ENCODE peak calls at places on chromosomes 3 and 15, in eight cellular contexts. H, K, D, F, M, W, L and Q are unnamed samples.

GRCh38 chr15:53675832-53676231 is 83.6 kb downstream of the WDR72 start:
- DNase-seq in D (no peak), H (no peak), W (no peak), K (no peak), L (no peak), M (no peak), F (no peak), Q (no peak)

GRCh38 chr3:123883111-123883510 is 1.0 kb downstream of the MYLK start:
- DNase-seq in F (no peak), L (no peak), M (no peak), D (no peak), W (no peak), H (no peak), K (no peak), Q (no peak)

GRCh38 chr3:148297013-148297412 is 400.7 kb upstream of the AGTR1 start:
- DNase-seq in L (no peak), K (no peak), H (no peak), F (no peak), W (no peak), M (no peak), D (no peak), Q (no peak)

GRCh38 chr15:99435138-99435695 is 130.6 kb upstream of the MEF2A start:
- DNase-seq in H (no peak), K (no peak), L (no peak), D (no peak), M (no peak), F (peak; percentile 82), W (peak; percentile 36), Q (no peak)

GRCh38 chr3:123606527-123606926 is 21.7 kb upstream of the HACD2 start:
- DNase-seq in H (no peak), F (no peak), L (no peak), D (no peak), W (no peak), K (no peak), M (no peak), Q (no peak)

GRCh38 chr3:100865442-100865841 is 127.8 kb downstream of the ABI3BP start:
- DNase-seq in W (no peak), D (peak; percentile 42), K (no peak), L (no peak), F (no peak), H (no peak), M (no peak), Q (no peak)

GRCh38 chr15:65337436-65338070 is 33.1 kb downstream of the RNU5B-1 start:
- DNase-seq in F (no peak), M (no peak), W (no peak), L (no peak), H (no peak), K (no peak), D (no peak), Q (no peak)

GRCh38 chr15:49645937-49646336 is 25.1 kb downstream of the DTWD1 start:
- DNase-seq in L (no peak), H (no peak), W (no peak), M (no peak), F (peak; percentile 46), K (no peak), D (peak; percentile 74), Q (no peak)

GRCh38 chr3:126263539-126263938 is 83.2 kb upstream of the ALDH1L1 start:
- DNase-seq in M (no peak), D (no peak), W (no peak), L (peak; percentile 75), H (no peak), K (no peak), F (no peak), Q (no peak)

GRCh38 chr15:84142888-84143337 is 92.7 kb upstream of the GOLGA6L4 start:
- DNase-seq in D (peak; percentile 87), K (peak; percentile 78), L (no peak), F (peak; percentile 86), H (peak; percentile 78), M (peak; percentile 92), W (peak; percentile 92), Q (peak; percentile 66)

GRCh38 chr3:186826978-186827857 is 15.3 kb upstream of the ADIPOQ start:
- DNase-seq in K (peak; percentile 89), W (peak; percentile 95), M (peak; percentile 89), D (peak; percentile 76), L (peak; percentile 95), H (no peak), F (peak; percentile 88), Q (peak; percentile 72)

GRCh38 chr3:150177673-150178378 is 207.1 kb upstream of the PFN2 start:
- DNase-seq in D (peak; percentile 77), M (no peak), F (no peak), H (no peak), L (no peak), K (no peak), W (no peak), Q (no peak)

GRCh38 chr3:81419196-81419595 is 342.2 kb downstream of the GBE1 start:
- DNase-seq in M (peak; percentile 14), L (no peak), W (peak; percentile 15), H (no peak), D (peak; percentile 60), K (no peak), F (no peak), Q (no peak)

GRCh38 chr3:125052671-125053303 is 3.0 kb downstream of the HEG1 start:
- DNase-seq in F (peak; percentile 45), D (peak; percentile 99), K (no peak), W (no peak), H (no peak), M (peak; percentile 35), L (no peak), Q (no peak)

GRCh38 chr15:39735120-39735717 is 47.4 kb downstream of the FSIP1 start:
- DNase-seq in D (no peak), L (no peak), M (no peak), W (no peak), H (no peak), F (no peak), K (no peak), Q (no peak)

GRCh38 chr3:162125790-162126189 is 629.2 kb downstream of the OTOL1 start:
- DNase-seq in H (no peak), D (no peak), M (no peak), L (no peak), W (no peak), F (no peak), K (no peak), Q (no peak)

GRCh38 chr3:195226900-195227447 is 44.0 kb downstream of the XXYLT1 start:
- DNase-seq in M (peak; percentile 45), F (peak; percentile 55), L (peak; percentile 56), K (no peak), D (peak; percentile 31), W (no peak), H (no peak), Q (no peak)

GRCh38 chr3:123089611-123090301 is 22.9 kb downstream of the PDIA5 start:
- DNase-seq in H (no peak), W (no peak), F (no peak), L (no peak), D (no peak), M (no peak), K (no peak), Q (no peak)

GRCh38 chr3:126926684-126927404 is 56.1 kb upstream of the PLXNA1 start:
- DNase-seq in F (peak; percentile 60), D (peak; percentile 92), K (no peak), W (peak; percentile 30), H (peak; percentile 24), M (no peak), L (no peak), Q (no peak)

GRCh38 chr3:31361391-31362273 is 171.1 kb upstream of the STT3B start:
- DNase-seq in M (peak; percentile 3), L (no peak), F (no peak), K (no peak), H (no peak), D (peak; percentile 78), W (no peak), Q (no peak)

GRCh38 chr3:52452126-52452525 is 1.7 kb downstream of the TNNC1 start:
- DNase-seq in M (no peak), H (no peak), D (no peak), L (no peak), F (no peak), W (no peak), K (no peak), Q (no peak)

GRCh38 chr3:52450489-52451236 is 3.2 kb downstream of the TNNC1 start:
- DNase-seq in D (no peak), M (no peak), W (no peak), H (no peak), L (no peak), F (no peak), K (no peak), Q (no peak)

GRCh38 chr3:52453496-52454234 is at the start of gene TNNC1:
- DNase-seq in L (no peak), W (peak; percentile 71), K (no peak), D (no peak), F (no peak), M (peak; percentile 71), H (no peak), Q (no peak)

GRCh38 chr3:52452570-52453221 is 1.1 kb downstream of the TNNC1 start:
- DNase-seq in H (no peak), W (no peak), K (no peak), F (no peak), M (no peak), D (no peak), L (no peak), Q (no peak)

GRCh38 chr3:52451237-52452083 is 2.4 kb downstream of the TNNC1 start:
- DNase-seq in H (no peak), D (no peak), K (no peak), M (no peak), L (no peak), W (no peak), F (no peak), Q (no peak)
- TF ChIP-seq CTCF in H (no peak), D (no peak), K (peak; percentile 31), M (peak; percentile 17), L (no peak), W (no peak), F (no peak), Q (peak; percentile 14)

GRCh38 chr3:58306662-58307286 is 454 bp downstream of the HTD2 start:
- DNase-seq in W (peak; percentile 73), H (no peak), M (peak; percentile 73), L (no peak), D (peak; percentile 49), K (peak; percentile 43), F (peak; percentile 55), Q (peak; percentile 15)
- TF ChIP-seq CTCF in W (no peak), H (no peak), M (no peak), L (no peak), D (peak; percentile 27), K (no peak), F (peak; percentile 59), Q (no peak)

GRCh38 chr3:138397983-138398382 is 36.4 kb upstream of the ESYT3 start:
- DNase-seq in F (no peak), L (no peak), D (no peak), K (no peak), H (no peak), M (no peak), W (no peak), Q (no peak)
- TF ChIP-seq CTCF in F (no peak), L (peak; percentile 31), D (peak; percentile 5), K (no peak), H (no peak), M (no peak), W (peak; percentile 7), Q (no peak)

DNA sequence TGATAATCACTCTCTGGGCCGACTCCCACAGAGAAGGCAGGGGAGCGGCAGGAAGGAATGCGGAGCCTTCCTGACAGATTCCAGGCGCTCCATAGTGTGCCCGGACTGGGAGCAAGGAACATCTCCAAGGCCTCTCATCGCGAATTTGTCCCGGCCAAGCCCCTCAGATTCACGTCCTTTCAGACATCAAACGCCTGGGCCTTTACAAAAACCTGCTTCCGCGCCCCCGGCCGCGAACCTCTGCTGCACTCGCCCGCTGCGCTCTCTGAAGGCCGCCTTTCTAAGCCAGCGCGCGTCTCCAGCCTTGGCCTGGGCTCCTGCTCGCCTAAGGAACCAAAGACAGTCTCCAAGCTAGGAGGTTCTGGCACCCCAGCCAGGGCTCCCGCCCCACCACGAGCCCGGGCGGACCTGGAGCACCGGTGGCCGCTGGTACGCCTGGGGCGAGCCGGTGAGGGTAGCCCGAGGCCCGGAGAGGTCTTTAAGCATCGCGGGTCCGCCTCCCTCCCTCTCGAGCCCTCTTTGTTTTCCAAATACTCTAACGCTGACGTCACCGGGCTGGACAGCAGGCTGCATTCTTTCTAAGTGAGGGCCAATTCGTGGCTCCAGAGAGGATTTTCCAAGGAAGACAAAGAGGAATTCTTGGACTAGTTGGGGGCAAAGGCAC is 837 bp downstream of the AMOTL2 start:
- DNase-seq in H (no peak), D (peak; percentile 96), K (peak; percentile 74), M (peak; percentile 99), F (peak; percentile 84), L (peak; percentile 91), W (peak; percentile 93), Q (peak; percentile 74)
- TF ChIP-seq CTCF in H (no peak), D (no peak), K (no peak), M (no peak), F (no peak), L (no peak), W (no peak), Q (no peak)